ENCODE peak calls at places on chromosomes 6 and 20, in four cellular contexts. C is activated CD4-positive, alpha-beta T cell treated with anti-CD3 and anti-CD28 coated beads, Interleukin-2, amount 50 U/mL, for 1 hour; J is T-helper 2 cell; R is WTC11. T is an unnamed sample.

GRCh38 chr6:7155871-7156579 is 48.3 kb downstream of the RREB1 start:
- DNase-seq in C (no peak), R (no peak), J (no peak), T (no peak)

GRCh38 chr6:142605922-142606321 is 304.1 kb downstream of the ADGRG6 start:
- DNase-seq in R (no peak), C (no peak), J (no peak), T (no peak)

GRCh38 chr6:9397981-9398559 is 962.7 kb upstream of the SLC35B3 start:
- DNase-seq in C (no peak), J (no peak), R (no peak), T (no peak)

GRCh38 chr6:84457276-84457675 is 229.8 kb upstream of the CEP162 start:
- DNase-seq in J (no peak), R (no peak), C (no peak), T (peak)

GRCh38 chr6:65937982-65938381 is 231.0 kb upstream of the EYS start:
- DNase-seq in R (no peak), C (no peak), J (no peak), T (no peak)

GRCh38 chr6:137808191-137808590 is 58.9 kb upstream of the TNFAIP3 start:
- DNase-seq in C (no peak), J (no peak), R (no peak), T (no peak)

GRCh38 chr6:156906451-156906850 is 129.3 kb downstream of the ARID1B start:
- DNase-seq in R (no peak), J (no peak), C (no peak), T (no peak)

GRCh38 chr6:12408752-12409151 is 118.6 kb downstream of the EDN1 start:
- DNase-seq in C (no peak), J (no peak), R (no peak), T (no peak)

GRCh38 chr6:134508862-134509498 is 191.1 kb upstream of the SGK1 start:
- DNase-seq in C (no peak), J (no peak), R (no peak), T (no peak)

GRCh38 chr6:16670183-16670582 is 91.1 kb downstream of the ATXN1 start:
- DNase-seq in R (no peak), J (no peak), C (no peak), T (no peak)

GRCh38 chr6:168937061-168937460 is 316.6 kb downstream of the THBS2 start:
- DNase-seq in J (no peak), C (no peak), R (no peak), T (no peak)

GRCh38 chr20:2825770-2826169 is 9.6 kb downstream of the TMEM239 start:
- DNase-seq in C (no peak), R (no peak), J (no peak), T (no peak)

GRCh38 chr6:63066053-63066704 is 145.1 kb upstream of the FKBP1C start:
- DNase-seq in R (no peak), J (no peak), C (no peak), T (no peak)

GRCh38 chr6:5103250-5103649 is 18.1 kb downstream of the PPP1R3G start:
- DNase-seq in R (no peak), J (no peak), C (no peak), T (no peak)

GRCh38 chr20:17010181-17010580 is 216.7 kb upstream of the PCSK2 start:
- DNase-seq in C (no peak), J (no peak), R (no peak), T (no peak)

GRCh38 chr6:157956171-157956730 is 25.4 kb upstream of the SYNJ2 start:
- DNase-seq in R (no peak), J (no peak), C (no peak), T (no peak)